ENCODE peak calls at places on chromosomes 11 and 22, in seven cellular contexts. C is neuronal stem cell, A is fibroblast of mammary gland, K is A172, S is GM12865, U is hippocampal formation, F is GM06990. Z is an unnamed sample.

GRCh38 chr11:102957953-102958352 is 2.4 kb upstream of the MMP13 start:
- DNase-seq in K (peak), F (no peak), C (no peak), S (no peak), U (no peak), A (no peak), Z (no peak)

GRCh38 chr22:23166841-23167610 is 13.3 kb upstream of the BCR start:
- DNase-seq in U (no peak), C (no peak), K (no peak), S (no peak), F (no peak), A (no peak), Z (no peak)

GRCh38 chr11:122071680-122072321 is 44.2 kb downstream of the BLID start:
- DNase-seq in K (no peak), F (no peak), U (no peak), A (no peak), C (no peak), S (no peak), Z (no peak)

GRCh38 chr11:2525166-2525861 is 80.5 kb downstream of the KCNQ1 start:
- DNase-seq in F (no peak), U (no peak), C (no peak), S (no peak), K (no peak), A (no peak), Z (no peak)

GRCh38 chr11:120431633-120432032 is 79.9 kb upstream of the GRIK4 start:
- DNase-seq in U (no peak), A (peak), K (peak), C (no peak), F (no peak), S (peak), Z (peak)

GRCh38 chr22:33909906-33910305 is 10.4 kb downstream of the LARGE1 start:
- DNase-seq in U (no peak), K (no peak), S (no peak), A (peak), C (no peak), F (no peak), Z (no peak)

GRCh38 chr22:20748820-20749428 is 25.0 kb upstream of the SERPIND1 start:
- DNase-seq in K (no peak), A (no peak), S (peak), C (no peak), U (no peak), F (peak), Z (no peak)

GRCh38 chr22:17777005-17777716 is 2.9 kb upstream of the BID start:
- DNase-seq in K (no peak), F (peak), S (peak), U (no peak), C (no peak), A (no peak), Z (no peak)

GRCh38 chr11:11845066-11845465 is 3.3 kb downstream of the USP47 start:
- DNase-seq in C (no peak), U (no peak), F (no peak), A (no peak), S (peak), K (no peak), Z (no peak)

GRCh38 chr11:8269636-8270035 is 6.0 kb upstream of the LMO1 start:
- DNase-seq in S (no peak), F (no peak), A (no peak), C (no peak), U (no peak), K (no peak), Z (no peak)

GRCh38 chr22:44665115-44665514 is 36.9 kb upstream of the PRR5 start:
- DNase-seq in S (no peak), A (no peak), F (no peak), C (no peak), U (peak), K (no peak), Z (no peak)

GRCh38 chr11:46916669-46917108 is 1.7 kb downstream of the LRP4 start:
- DNase-seq in A (peak), U (peak), K (peak), F (no peak), C (no peak), S (no peak), Z (peak)

GRCh38 chr11:74321487-74322188 is 10.2 kb upstream of the P4HA3 start:
- DNase-seq in F (no peak), K (no peak), S (peak), U (no peak), C (no peak), A (peak), Z (no peak)

GRCh38 chr11:10895285-10895684 is 37.4 kb upstream of the ZBED5 start:
- DNase-seq in S (no peak), C (no peak), U (no peak), K (no peak), F (no peak), A (no peak), Z (no peak)

GRCh38 chr22:31093956-31094622 is 13.0 kb downstream of the SMTN start:
- DNase-seq in U (peak), S (no peak), A (no peak), C (no peak), K (no peak), F (no peak), Z (no peak)

GRCh38 chr11:100682247-100682969 is 4.7 kb upstream of the ARHGAP42 start:
- DNase-seq in F (no peak), S (peak), K (peak), C (no peak), A (peak), U (no peak), Z (no peak)

GRCh38 chr11:126403039-126403438 is 47.6 kb downstream of the ST3GAL4 start:
- DNase-seq in U (no peak), C (no peak), K (peak), S (no peak), F (no peak), A (no peak), Z (no peak)

GRCh38 chr22:33920927-33921575 is 775 bp upstream of the LARGE1 start:
- DNase-seq in S (peak), F (peak), U (peak), K (peak), A (peak), C (peak), Z (peak)

GRCh38 chr11:14972581-14973490 is 685 bp upstream of the CALCA start:
- DNase-seq in U (no peak), S (no peak), F (no peak), A (no peak), K (no peak), C (no peak), Z (no peak)

GRCh38 chr11:63761173-63761572 is 7.4 kb downstream of the ZFTA start:
- DNase-seq in C (peak), F (no peak), A (no peak), K (no peak), S (no peak), U (no peak), Z (no peak)

GRCh38 chr11:70473873-70474690 is 75.8 kb downstream of the CTTN start:
- DNase-seq in C (no peak), S (no peak), A (no peak), K (no peak), U (no peak), F (no peak), Z (no peak)

Z was measured in HFF-Myc.